ENCODE peak calls at places on chromosome 5, in nine cellular contexts. V is ecto neural progenitor cell; K is NCI-H1092 treated with DMSO at 0.1 percent for 48 hours; U is stimulated activated CD8-positive, alpha-beta memory T cell treated with anti-CD3 and anti-CD28 coated beads, Interleukin-4, amount 100 ng/mL, for 4 hours; J is endothelial cell; O is activated T-cell treated with anti-CD3 and anti-CD28 coated beads, Interleukin-2, amount 50 U/mL, for 72 hours; F is NCI-H69; R is LoVo; Z is prostate gland. Q is an unnamed sample.

GRCh38 chr5:97455996-97456395 is 272.9 kb upstream of the RIOK2 start:
- DNase-seq in V (no peak), K (no peak), U (no peak), J (no peak), O (no peak), F (no peak), R (no peak), Z (no peak), Q (no peak)

GRCh38 chr5:93299596-93300308 is 281.3 kb downstream of the NR2F1-AS1 start:
- DNase-seq in V (peak), K (peak), U (no peak), J (no peak), O (no peak), F (peak), R (no peak), Z (no peak), Q (no peak)

GRCh38 chr5:517535-518100 is 6.6 kb downstream of the SLC9A3 start:
- DNase-seq in V (no peak), K (no peak), U (no peak), J (no peak), O (no peak), F (no peak), R (no peak), Z (no peak), Q (no peak)

GRCh38 chr5:79552984-79553383 is 39.0 kb upstream of the HOMER1 start:
- DNase-seq in V (no peak), K (no peak), U (no peak), J (no peak), O (no peak), F (no peak), R (no peak), Z (no peak), Q (no peak)

GRCh38 chr5:33806736-33807442 is 84.9 kb downstream of the ADAMTS12 start:
- DNase-seq in V (no peak), K (no peak), U (no peak), J (no peak), O (no peak), F (peak), R (no peak), Z (no peak), Q (no peak)

GRCh38 chr5:159230657-159231056 is 21.3 kb upstream of the RNF145 start:
- DNase-seq in V (no peak), K (no peak), U (no peak), J (no peak), O (no peak), F (peak), R (peak), Z (no peak), Q (no peak)

GRCh38 chr5:88929385-88929784 is 46.4 kb upstream of the MEF2C start:
- DNase-seq in V (no peak), K (no peak), U (no peak), J (no peak), O (no peak), F (no peak), R (no peak), Z (no peak), Q (no peak)

GRCh38 chr5:87184544-87184943 is 83.1 kb upstream of the RASA1 start:
- DNase-seq in V (no peak), K (no peak), U (no peak), J (no peak), O (no peak), F (no peak), R (no peak), Z (no peak), Q (no peak)

GRCh38 chr5:68845121-68845520 is 248.7 kb upstream of the SLC30A5 start:
- DNase-seq in V (no peak), K (no peak), U (no peak), J (no peak), O (no peak), F (no peak), R (no peak), Z (no peak), Q (no peak)

GRCh38 chr5:106047341-106047740 is 1623.4 kb downstream of the EFNA5 start:
- DNase-seq in V (no peak), K (no peak), U (no peak), J (no peak), O (no peak), F (no peak), R (no peak), Z (no peak), Q (no peak)

GRCh38 chr5:142106061-142106460 is 2.5 kb upstream of the NDFIP1 start:
- DNase-seq in V (no peak), K (no peak), U (no peak), J (no peak), O (no peak), F (no peak), R (no peak), Z (no peak), Q (no peak)

GRCh38 chr5:141771562-141771961 is 89.5 kb upstream of the ARAP3 start:
- DNase-seq in V (no peak), K (no peak), U (no peak), J (no peak), O (no peak), F (no peak), R (no peak), Z (no peak), Q (no peak)

GRCh38 chr5:978693-979092 is 29.9 kb upstream of the NKD2 start:
- DNase-seq in V (no peak), K (no peak), U (no peak), J (no peak), O (no peak), F (no peak), R (no peak), Z (no peak), Q (no peak)

GRCh38 chr5:177432143-177432904 is 5.8 kb downstream of the GRK6 start:
- DNase-seq in V (no peak), K (no peak), U (no peak), J (no peak), O (peak), F (no peak), R (no peak), Z (no peak), Q (no peak)

GRCh38 chr5:152374711-152375275 is 30.3 kb downstream of the NMUR2 start:
- DNase-seq in V (no peak), K (no peak), U (no peak), J (no peak), O (no peak), F (no peak), R (no peak), Z (no peak), Q (no peak)

Q was measured in breast epithelium.